ENCODE peak calls at places on chromosomes 4 and X, in six cellular contexts. One of them, this sample, is unnamed.

GRCh38 chr4:118904935-118905334 is 16.3 kb downstream of the SYNPO2 start:
- DNase-seq in thoracic aorta: no peak
- DNase-seq in left lung: no peak
- DNase-seq in CD8-positive, alpha-beta memory T cell: no peak
- DNase-seq in kidney: no peak
- DNase-seq in SJSA1: no peak
- DNase-seq in this sample: no peak

GRCh38 chr4:48718818-48719465 is 61.1 kb downstream of the FRYL start:
- DNase-seq in thoracic aorta: no peak
- DNase-seq in left lung: no peak
- DNase-seq in CD8-positive, alpha-beta memory T cell: no peak
- DNase-seq in kidney: no peak
- DNase-seq in SJSA1: no peak
- DNase-seq in this sample: no peak

GRCh38 chrX:128975716-128976115 is 547.6 kb downstream of the SMARCA1 start:
- DNase-seq in thoracic aorta: no peak
- DNase-seq in left lung: no peak
- DNase-seq in CD8-positive, alpha-beta memory T cell: no peak
- DNase-seq in kidney: no peak
- DNase-seq in SJSA1: no peak
- DNase-seq in this sample: no peak

GRCh38 chrX:11040976-11041375 is 70.2 kb upstream of the HCCS start:
- DNase-seq in thoracic aorta: no peak
- DNase-seq in left lung: no peak
- DNase-seq in CD8-positive, alpha-beta memory T cell: no peak
- DNase-seq in kidney: no peak
- DNase-seq in SJSA1: no peak
- DNase-seq in this sample: no peak

GRCh38 chrX:106499473-106499872 is 112.3 kb upstream of the RADX start:
- DNase-seq in thoracic aorta: no peak
- DNase-seq in left lung: no peak
- DNase-seq in CD8-positive, alpha-beta memory T cell: no peak
- DNase-seq in kidney: no peak
- DNase-seq in SJSA1: no peak
- DNase-seq in this sample: no peak

GRCh38 chr4:137896221-137896737 is 345.9 kb downstream of the SLC7A11 start:
- DNase-seq in thoracic aorta: no peak
- DNase-seq in left lung: no peak
- DNase-seq in CD8-positive, alpha-beta memory T cell: no peak
- DNase-seq in kidney: no peak
- DNase-seq in SJSA1: peak
- DNase-seq in this sample: no peak

GRCh38 chr4:133372699-133373098 is 223.6 kb downstream of the PCDH10 start:
- DNase-seq in thoracic aorta: no peak
- DNase-seq in left lung: no peak
- DNase-seq in CD8-positive, alpha-beta memory T cell: no peak
- DNase-seq in kidney: no peak
- DNase-seq in SJSA1: no peak
- DNase-seq in this sample: no peak

GRCh38 chr4:108156391-108156790 is 12.3 kb downstream of the LEF1 start:
- DNase-seq in thoracic aorta: no peak
- DNase-seq in left lung: no peak
- DNase-seq in CD8-positive, alpha-beta memory T cell: no peak
- DNase-seq in kidney: no peak
- DNase-seq in SJSA1: no peak
- DNase-seq in this sample: no peak

GRCh38 chr4:175916636-175917351 is 104.7 kb upstream of the GPM6A start:
- DNase-seq in thoracic aorta: no peak
- DNase-seq in left lung: no peak
- DNase-seq in CD8-positive, alpha-beta memory T cell: no peak
- DNase-seq in kidney: no peak
- DNase-seq in SJSA1: no peak
- DNase-seq in this sample: no peak

GRCh38 chrX:1295550-1295949 is 26.9 kb downstream of the CSF2RA start:
- DNase-seq in thoracic aorta: no peak
- DNase-seq in left lung: no peak
- DNase-seq in CD8-positive, alpha-beta memory T cell: no peak
- DNase-seq in kidney: peak
- DNase-seq in SJSA1: no peak
- DNase-seq in this sample: no peak

GRCh38 chr4:103405415-103405814 is 207.3 kb upstream of the CENPE start:
- DNase-seq in thoracic aorta: no peak
- DNase-seq in left lung: no peak
- DNase-seq in CD8-positive, alpha-beta memory T cell: no peak
- DNase-seq in kidney: no peak
- DNase-seq in SJSA1: no peak
- DNase-seq in this sample: no peak

GRCh38 chr4:25727711-25728493 is 72.3 kb downstream of the SLC34A2 start:
- DNase-seq in thoracic aorta: no peak
- DNase-seq in left lung: no peak
- DNase-seq in CD8-positive, alpha-beta memory T cell: no peak
- DNase-seq in kidney: no peak
- DNase-seq in SJSA1: no peak
- DNase-seq in this sample: no peak

GRCh38 chr4:38819569-38819968 is 15.0 kb upstream of the TLR1 start:
- DNase-seq in thoracic aorta: no peak
- DNase-seq in left lung: no peak
- DNase-seq in CD8-positive, alpha-beta memory T cell: no peak
- DNase-seq in kidney: no peak
- DNase-seq in SJSA1: peak
- DNase-seq in this sample: no peak

GRCh38 chrX:104659037-104659744 is 93.2 kb downstream of the IL1RAPL2 start:
- DNase-seq in thoracic aorta: peak
- DNase-seq in left lung: no peak
- DNase-seq in CD8-positive, alpha-beta memory T cell: no peak
- DNase-seq in kidney: no peak
- DNase-seq in SJSA1: no peak
- DNase-seq in this sample: no peak

GRCh38 chr4:10061650-10062415 is 40.5 kb upstream of the SLC2A9 start:
- DNase-seq in thoracic aorta: no peak
- DNase-seq in left lung: no peak
- DNase-seq in CD8-positive, alpha-beta memory T cell: no peak
- DNase-seq in kidney: no peak
- DNase-seq in SJSA1: no peak
- DNase-seq in this sample: no peak

GRCh38 chr4:73019462-73020047 is 50.0 kb downstream of the COX18 start:
- DNase-seq in thoracic aorta: no peak
- DNase-seq in left lung: no peak
- DNase-seq in CD8-positive, alpha-beta memory T cell: peak
- DNase-seq in kidney: no peak
- DNase-seq in SJSA1: peak
- DNase-seq in this sample: peak

DNA sequence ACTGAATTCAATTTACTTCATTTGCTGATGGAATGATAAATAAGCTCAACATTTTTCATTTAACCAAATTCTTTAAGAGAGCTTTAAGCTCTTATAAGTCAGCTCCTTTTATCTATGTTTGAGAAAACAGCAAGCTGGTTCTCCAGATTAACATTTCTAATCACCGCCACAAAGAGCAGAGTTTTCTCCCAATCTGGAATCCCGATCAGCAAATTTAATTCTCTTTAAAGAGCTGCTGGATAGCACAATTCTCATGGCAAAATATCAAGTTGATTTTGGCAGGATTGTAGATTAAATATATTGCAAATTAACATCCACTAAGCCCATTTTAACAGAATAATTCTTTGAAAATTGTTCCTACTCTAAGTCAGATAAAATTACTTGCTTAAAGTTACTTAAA is 48.8 kb downstream of the RPS6KA3 start:
- DNase-seq in thoracic aorta: no peak
- DNase-seq in left lung: no peak
- DNase-seq in CD8-positive, alpha-beta memory T cell: no peak
- DNase-seq in kidney: no peak
- DNase-seq in SJSA1: no peak
- DNase-seq in this sample: no peak
- H3K4me3 ChIP-seq in thoracic aorta: no peak
- H3K4me3 ChIP-seq in left lung: peak
- H3K4me3 ChIP-seq in CD8-positive, alpha-beta memory T cell: no peak
- H3K4me3 ChIP-seq in kidney: no peak
- H3K4me3 ChIP-seq in SJSA1: no peak
- H3K4me3 ChIP-seq in this sample: no peak

DNA sequence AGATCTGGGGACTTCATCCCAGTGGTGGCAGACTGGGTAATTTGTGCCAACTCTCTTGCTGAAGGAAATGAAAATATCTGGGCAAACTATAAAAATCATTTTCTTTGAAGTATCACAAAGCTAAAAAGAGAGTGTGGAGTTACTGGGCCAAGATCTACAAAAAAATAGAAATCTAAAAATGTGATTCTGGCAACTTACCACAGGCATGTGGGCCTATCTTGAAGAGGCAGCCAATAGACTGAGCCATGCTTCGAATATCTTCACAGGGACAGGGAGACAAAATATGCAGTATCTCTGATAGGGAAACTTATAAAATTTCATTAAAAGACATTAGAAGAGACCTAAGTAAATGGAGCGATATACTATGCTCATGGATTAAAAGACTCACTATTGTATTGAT is 168.8 kb downstream of the RCHY1 start:
- DNase-seq in thoracic aorta: no peak
- DNase-seq in left lung: no peak
- DNase-seq in CD8-positive, alpha-beta memory T cell: no peak
- DNase-seq in kidney: no peak
- DNase-seq in SJSA1: no peak
- DNase-seq in this sample: peak
- H3K27ac ChIP-seq in thoracic aorta: peak
- H3K27ac ChIP-seq in left lung: no peak
- H3K27ac ChIP-seq in CD8-positive, alpha-beta memory T cell: no peak
- H3K27ac ChIP-seq in kidney: no peak
- H3K27ac ChIP-seq in SJSA1: peak
- H3K27ac ChIP-seq in this sample: peak

GRCh38 chr4:150591284-150591874 is 9.4 kb downstream of the MAB21L2 start:
- DNase-seq in thoracic aorta: no peak
- DNase-seq in left lung: no peak
- DNase-seq in CD8-positive, alpha-beta memory T cell: no peak
- DNase-seq in kidney: no peak
- DNase-seq in SJSA1: no peak
- DNase-seq in this sample: no peak

GRCh38 chr4:150588341-150588740 is 6.4 kb downstream of the MAB21L2 start:
- DNase-seq in thoracic aorta: no peak
- DNase-seq in left lung: no peak
- DNase-seq in CD8-positive, alpha-beta memory T cell: no peak
- DNase-seq in kidney: no peak
- DNase-seq in SJSA1: no peak
- DNase-seq in this sample: no peak

GRCh38 chr4:150591904-150592303 is 10.0 kb downstream of the MAB21L2 start:
- DNase-seq in thoracic aorta: no peak
- DNase-seq in left lung: no peak
- DNase-seq in CD8-positive, alpha-beta memory T cell: no peak
- DNase-seq in kidney: no peak
- DNase-seq in SJSA1: no peak
- DNase-seq in this sample: no peak

GRCh38 chr4:150586162-150586561 is 4.2 kb downstream of the MAB21L2 start:
- DNase-seq in thoracic aorta: no peak
- DNase-seq in left lung: no peak
- DNase-seq in CD8-positive, alpha-beta memory T cell: no peak
- DNase-seq in kidney: no peak
- DNase-seq in SJSA1: no peak
- DNase-seq in this sample: no peak

DNA sequence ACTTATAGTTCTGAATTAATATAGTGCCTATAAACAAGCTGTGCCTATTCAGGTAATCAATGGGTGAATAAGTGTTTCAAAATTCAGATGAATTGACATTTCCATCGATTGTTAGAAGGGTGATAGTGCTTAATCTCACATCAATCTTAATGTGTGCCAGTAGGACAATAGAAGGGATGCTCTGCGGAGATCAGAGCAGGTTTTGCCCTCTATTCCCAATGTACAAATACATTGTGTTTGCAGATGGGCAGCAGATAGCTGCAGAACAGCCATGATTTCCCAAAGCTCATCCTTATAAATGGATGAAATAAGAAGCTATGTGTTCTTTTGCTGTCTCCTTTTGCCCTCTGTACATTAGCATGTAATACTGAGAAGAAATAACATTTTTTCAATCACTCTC is 7.2 kb downstream of the MAB21L2 start:
- DNase-seq in thoracic aorta: no peak
- DNase-seq in left lung: no peak
- DNase-seq in CD8-positive, alpha-beta memory T cell: no peak
- DNase-seq in kidney: no peak
- DNase-seq in SJSA1: no peak
- DNase-seq in this sample: no peak
- H3K4me3 ChIP-seq in thoracic aorta: no peak
- H3K4me3 ChIP-seq in left lung: no peak
- H3K4me3 ChIP-seq in CD8-positive, alpha-beta memory T cell: no peak
- H3K4me3 ChIP-seq in kidney: no peak
- H3K4me3 ChIP-seq in SJSA1: no peak
- H3K4me3 ChIP-seq in this sample: no peak

GRCh38 chr4:88008624-88009235 is 1.3 kb downstream of the PKD2 start:
- DNase-seq in thoracic aorta: no peak
- DNase-seq in left lung: no peak
- DNase-seq in CD8-positive, alpha-beta memory T cell: no peak
- DNase-seq in kidney: no peak
- DNase-seq in SJSA1: peak
- DNase-seq in this sample: no peak

GRCh38 chr4:88006956-88007303 is 505 bp upstream of the PKD2 start:
- DNase-seq in thoracic aorta: no peak
- DNase-seq in left lung: no peak
- DNase-seq in CD8-positive, alpha-beta memory T cell: no peak
- DNase-seq in kidney: no peak
- DNase-seq in SJSA1: no peak
- DNase-seq in this sample: no peak

GRCh38 chr4:88008133-88008621 is 742 bp downstream of the PKD2 start:
- DNase-seq in thoracic aorta: no peak
- DNase-seq in left lung: peak
- DNase-seq in CD8-positive, alpha-beta memory T cell: peak
- DNase-seq in kidney: peak
- DNase-seq in SJSA1: peak
- DNase-seq in this sample: no peak

GRCh38 chr4:88009871-88010270 is 2.4 kb downstream of the PKD2 start:
- DNase-seq in thoracic aorta: no peak
- DNase-seq in left lung: no peak
- DNase-seq in CD8-positive, alpha-beta memory T cell: no peak
- DNase-seq in kidney: no peak
- DNase-seq in SJSA1: no peak
- DNase-seq in this sample: no peak

DNA sequence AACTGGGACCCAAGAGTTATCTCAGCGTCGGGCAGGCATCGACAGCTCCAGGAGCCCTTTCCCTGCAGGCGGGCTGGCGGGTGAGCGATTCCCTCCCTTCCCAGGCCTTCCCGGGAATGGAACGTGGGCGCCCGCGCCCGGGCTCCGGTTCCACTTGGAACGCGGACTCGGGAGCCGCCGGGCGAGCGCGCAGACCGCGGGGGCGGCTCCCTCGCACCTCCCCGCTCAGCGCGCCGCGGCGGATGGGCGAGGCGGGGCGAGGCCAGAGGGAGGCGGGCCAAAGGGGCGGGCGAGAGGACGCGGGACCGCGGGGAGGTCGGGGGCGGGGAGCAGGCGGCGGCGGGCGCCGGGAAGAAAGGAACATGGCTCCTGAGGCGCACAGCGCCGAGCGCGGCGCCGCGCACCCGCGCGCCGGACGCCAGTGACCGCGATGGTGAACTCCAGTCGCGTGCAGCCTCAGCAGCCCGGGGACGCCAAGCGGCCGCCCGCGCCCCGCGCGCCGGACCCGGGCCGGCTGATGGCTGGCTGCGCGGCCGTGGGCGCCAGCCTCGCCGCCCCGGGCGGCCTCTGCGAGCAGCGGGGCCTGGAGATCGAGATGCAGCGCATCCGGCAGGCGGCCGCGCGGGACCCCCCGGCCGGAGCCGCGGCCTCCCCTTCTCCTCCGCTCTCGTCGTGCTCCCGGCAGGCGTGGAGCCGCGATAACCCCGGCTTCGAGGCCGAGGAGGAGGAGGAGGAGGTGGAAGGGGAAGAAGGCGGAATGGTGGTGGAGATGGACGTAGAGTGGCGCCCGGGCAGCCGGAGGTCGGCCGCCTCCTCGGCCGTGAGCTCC is at the start of gene PKD2:
- DNase-seq in thoracic aorta: peak
- DNase-seq in left lung: peak
- DNase-seq in CD8-positive, alpha-beta memory T cell: peak
- DNase-seq in kidney: peak
- DNase-seq in SJSA1: peak
- DNase-seq in this sample: no peak
- H3K27ac ChIP-seq in thoracic aorta: peak
- H3K27ac ChIP-seq in left lung: peak
- H3K27ac ChIP-seq in CD8-positive, alpha-beta memory T cell: no peak
- H3K27ac ChIP-seq in kidney: peak
- H3K27ac ChIP-seq in SJSA1: peak
- H3K27ac ChIP-seq in this sample: peak

This sample was measured in AG04450.